ENCODE peak calls at places on chromosomes 3 and 15, in four cellular contexts. N is K562, T is GM12878, S is HepG2. V is an unnamed sample.

GRCh38 chr15:91860498-91860897 is 7.0 kb downstream of the SLCO3A1 start:
- DNase-seq in N (no peak), T (no peak), S (no peak), V (no peak)

GRCh38 chr3:23668430-23668904 is 137.3 kb upstream of the UBE2E1 start:
- DNase-seq in T (no peak), S (no peak), N (no peak), V (no peak)

GRCh38 chr15:71596672-71597071 is 213.7 kb upstream of the NR2E3 start:
- DNase-seq in T (no peak), S (no peak), N (no peak), V (no peak)

GRCh38 chr15:57496946-57497944 is 94.5 kb upstream of the MYZAP start:
- DNase-seq in T (no peak), S (peak), N (no peak), V (no peak)

GRCh38 chr15:87579537-87579936 is 677.0 kb downstream of the NTRK3 start:
- DNase-seq in T (no peak), S (no peak), N (no peak), V (no peak)

GRCh38 chr3:16484216-16484615 is 29.3 kb downstream of the RFTN1 start:
- DNase-seq in T (no peak), N (no peak), S (no peak), V (no peak)

GRCh38 chr3:66609660-66610547 is 109.1 kb upstream of the LRIG1 start:
- DNase-seq in N (no peak), T (no peak), S (no peak), V (peak)

GRCh38 chr15:85690546-85691226 is 104.0 kb downstream of the KLHL25 start:
- DNase-seq in T (peak), S (no peak), N (no peak), V (no peak)

DNA sequence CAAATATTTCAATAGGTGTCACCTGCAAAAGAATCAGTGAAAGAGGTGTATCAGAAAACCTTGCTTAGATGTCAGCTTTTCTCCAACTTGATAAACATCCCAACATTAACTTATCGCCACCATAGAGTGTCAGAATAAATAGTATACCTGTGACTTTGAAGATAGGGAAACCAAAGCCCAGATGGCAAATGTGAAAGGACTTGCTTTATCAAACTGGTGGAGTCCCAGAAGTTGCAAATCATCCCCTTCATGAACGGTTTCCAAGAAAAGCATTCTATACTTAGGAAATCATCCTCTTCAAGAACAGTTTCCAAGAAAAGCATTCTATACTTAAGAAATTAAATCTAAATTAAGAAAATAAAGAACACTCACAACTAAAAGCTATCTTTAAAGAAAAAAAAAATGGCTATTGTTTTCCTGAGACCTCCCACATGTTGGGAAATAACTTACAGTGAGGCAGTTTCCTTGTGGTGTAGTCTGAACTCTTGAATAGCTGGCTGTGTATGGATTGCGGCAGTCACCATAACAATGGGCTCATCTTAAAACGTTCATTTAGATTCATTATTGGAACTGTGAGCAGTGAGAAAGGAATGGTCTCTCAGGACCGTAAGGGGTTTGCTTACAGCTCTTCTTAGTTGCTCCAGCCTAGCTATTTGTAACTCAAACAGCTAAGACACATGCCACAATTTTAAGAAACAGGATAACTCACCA is 56.5 kb downstream of the GHSR start:
- DNase-seq in N (no peak), T (no peak), S (no peak), V (no peak)
- TF ChIP-seq ESRRA in N (no peak), T (no peak), S (no peak), V (no peak)

GRCh38 chr3:171242170-171242569 is 215.7 kb upstream of the SLC2A2 start:
- DNase-seq in T (no peak), S (no peak), N (no peak), V (no peak)

GRCh38 chr3:171236586-171237120 is 210.1 kb upstream of the SLC2A2 start:
- DNase-seq in S (no peak), N (no peak), T (no peak), V (no peak)

GRCh38 chr3:171239757-171240503 is 213.4 kb upstream of the SLC2A2 start:
- DNase-seq in T (no peak), N (no peak), S (no peak), V (no peak)

GRCh38 chr3:171242951-171243350 is 216.4 kb upstream of the SLC2A2 start:
- DNase-seq in N (no peak), T (no peak), S (no peak), V (no peak)

GRCh38 chr3:171240504-171240835 is 213.9 kb upstream of the SLC2A2 start:
- DNase-seq in T (no peak), S (no peak), N (no peak), V (no peak)
- TF ChIP-seq SP1 in T (no peak), S (no peak), N (no peak), V (no peak)

GRCh38 chr15:60605879-60606304 is 127.0 kb upstream of the ICE2 start:
- DNase-seq in S (no peak), T (no peak), N (no peak), V (no peak)
- TF ChIP-seq ESRRA in S (no peak), T (no peak), N (no peak), V (no peak)

DNA sequence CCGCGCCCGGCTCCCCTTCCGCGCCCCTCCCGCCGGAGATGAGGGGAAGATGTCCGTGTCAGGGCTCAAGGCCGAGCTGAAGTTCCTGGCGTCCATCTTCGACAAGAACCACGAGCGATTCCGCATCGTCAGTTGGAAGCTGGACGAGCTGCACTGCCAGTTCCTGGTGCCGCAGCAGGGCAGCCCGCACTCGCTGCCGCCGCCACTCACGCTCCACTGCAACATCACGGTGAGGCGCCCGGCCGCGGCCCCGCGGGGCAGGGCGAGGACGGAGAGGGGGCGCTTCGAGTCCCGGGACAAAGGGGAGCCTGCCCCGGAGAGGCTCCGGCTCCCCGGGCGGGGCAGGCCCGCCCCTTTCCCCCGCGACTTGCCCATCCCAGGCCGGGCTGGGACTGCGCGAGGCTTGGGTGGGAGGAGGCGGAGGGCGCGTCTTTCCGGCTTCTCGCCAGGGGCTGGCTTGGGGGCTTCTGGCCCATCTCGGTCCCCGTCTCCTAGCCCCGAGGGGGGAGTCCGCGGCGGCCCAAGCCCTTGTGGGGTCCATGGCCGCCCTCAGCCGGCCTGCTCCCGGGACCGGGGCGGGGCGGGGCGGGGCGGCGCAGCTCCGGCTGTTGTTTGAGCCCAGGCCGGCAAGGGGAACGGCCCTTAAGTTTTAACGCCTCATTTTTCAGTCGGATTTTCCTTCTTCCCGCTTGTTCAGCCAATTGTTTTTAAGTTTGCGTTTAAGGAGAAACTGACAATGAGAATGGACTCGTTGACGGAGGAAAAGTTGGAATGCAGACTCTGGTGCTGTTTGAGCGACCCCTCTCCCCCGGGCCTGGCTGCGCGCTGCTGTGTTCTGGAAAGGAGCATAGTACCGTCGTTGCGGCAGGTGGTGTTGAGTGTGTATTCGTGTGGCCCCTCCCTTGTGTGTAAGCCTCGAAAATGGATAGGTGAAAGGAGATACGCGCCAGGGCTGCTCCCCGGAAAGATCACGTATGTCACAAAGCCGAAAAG is 667 bp downstream of the UBE2Q2 start:
- DNase-seq in N (peak), T (no peak), S (peak), V (peak)
- TF ChIP-seq SP1 in N (no peak), T (no peak), S (no peak), V (peak)

V was measured in WTC11.